ENCODE peak calls at places on chromosomes 5 and 9, in eight cellular contexts. L, B, G, X, W, D, A and M are unnamed samples.

GRCh38 chr9:8622871-8623270 is 823.3 kb upstream of the DMAC1 start:
- DNase-seq in A (no peak), B (no peak), D (no peak), L (no peak), G (no peak), W (no peak), X (no peak), M (no peak)

GRCh38 chr5:133696782-133697507 is 84.6 kb upstream of the FSTL4 start:
- DNase-seq in X (no peak), B (no peak), A (no peak), W (no peak), G (no peak), D (no peak), L (no peak), M (no peak)

GRCh38 chr9:119234636-119235035 is 134.6 kb downstream of the BRINP1 start:
- DNase-seq in L (no peak), D (no peak), X (no peak), A (no peak), G (no peak), W (no peak), B (no peak), M (no peak)

GRCh38 chr9:4293293-4293931 is 6.5 kb downstream of the GLIS3 start:
- DNase-seq in G (no peak), A (no peak), X (peak; percentile 97), D (no peak), B (peak; percentile 92), W (peak; percentile 98), L (no peak), M (peak; percentile 97)

GRCh38 chr5:1174122-1174936 is 27.1 kb upstream of the SLC6A19 start:
- DNase-seq in X (peak; percentile 74), W (peak; percentile 87), B (peak; percentile 84), D (peak; percentile 82), L (peak; percentile 77), G (peak; percentile 61), A (no peak), M (peak; percentile 66)

GRCh38 chr5:90530736-90531487 is 1.5 kb upstream of the LYSMD3 start:
- DNase-seq in W (no peak), A (no peak), L (no peak), X (no peak), G (no peak), B (no peak), D (no peak), M (no peak)

GRCh38 chr5:143205386-143205785 is 198.1 kb downstream of the NR3C1 start:
- DNase-seq in G (no peak), X (peak; percentile 94), W (peak; percentile 93), B (peak; percentile 89), A (no peak), D (no peak), L (no peak), M (peak; percentile 93)

GRCh38 chr5:137216976-137217598 is 282.0 kb downstream of the SPOCK1 start:
- DNase-seq in B (no peak), W (no peak), L (no peak), X (no peak), D (no peak), G (no peak), A (no peak), M (no peak)

GRCh38 chr9:77848897-77849296 is 182.7 kb downstream of the GNAQ start:
- DNase-seq in L (peak; percentile 77), G (peak; percentile 70), A (no peak), B (peak; percentile 94), D (no peak), X (peak; percentile 91), W (peak; percentile 95), M (peak; percentile 80)

GRCh38 chr9:2157277-2158105 is 142.3 kb downstream of the SMARCA2 start:
- DNase-seq in W (peak; percentile 81), B (peak; percentile 81), L (peak; percentile 87), A (no peak), G (peak; percentile 43), D (peak; percentile 23), X (peak; percentile 69), M (peak; percentile 78)

GRCh38 chr5:146052780-146053179 is 52.6 kb downstream of the PLAC8L1 start:
- DNase-seq in B (peak; percentile 10), L (no peak), A (no peak), D (no peak), G (no peak), X (no peak), W (no peak), M (no peak)

GRCh38 chr9:105484226-105484625 is 36.4 kb downstream of the FSD1L start:
- DNase-seq in L (no peak), A (no peak), D (no peak), W (no peak), G (no peak), X (no peak), B (no peak), M (no peak)

GRCh38 chr9:76027426-76027825 is 137.0 kb downstream of the PCSK5 start:
- DNase-seq in D (no peak), L (no peak), A (no peak), B (no peak), X (peak; percentile 16), G (no peak), W (no peak), M (no peak)

GRCh38 chr9:91245432-91246313 is 116.0 kb downstream of the AUH start:
- DNase-seq in A (no peak), L (no peak), X (peak; percentile 57), G (no peak), W (peak; percentile 50), B (peak; percentile 60), D (no peak), M (no peak)

GRCh38 chr5:159061186-159061796 is 38.4 kb downstream of the EBF1 start:
- DNase-seq in W (peak; percentile 93), L (peak; percentile 75), B (peak; percentile 82), G (no peak), A (no peak), D (peak; percentile 41), X (peak; percentile 78), M (peak; percentile 11)

GRCh38 chr5:17185776-17186175 is 31.7 kb upstream of the BASP1 start:
- DNase-seq in W (peak; percentile 96), A (no peak), B (peak; percentile 93), X (peak; percentile 98), L (peak; percentile 72), G (no peak), D (no peak), M (peak; percentile 89)

GRCh38 chr5:54294097-54294667 is 16.2 kb downstream of the ARL15 start:
- DNase-seq in G (no peak), X (no peak), D (no peak), L (no peak), W (no peak), A (no peak), B (no peak), M (no peak)

GRCh38 chr9:89658931-89659330 is 54.1 kb downstream of the GADD45G start:
- DNase-seq in D (no peak), X (no peak), B (no peak), W (no peak), A (no peak), L (no peak), G (no peak), M (no peak)

GRCh38 chr9:37943329-37944265 is 39.7 kb upstream of the SLC25A51 start:
- DNase-seq in A (no peak), W (peak; percentile 91), B (peak; percentile 90), X (peak; percentile 94), G (peak; percentile 66), D (no peak), L (peak; percentile 38), M (peak; percentile 92)
- TF ChIP-seq CTCF in A (no peak), W (no peak), B (no peak), X (no peak), G (no peak), D (no peak), L (no peak), M (no peak)

DNA sequence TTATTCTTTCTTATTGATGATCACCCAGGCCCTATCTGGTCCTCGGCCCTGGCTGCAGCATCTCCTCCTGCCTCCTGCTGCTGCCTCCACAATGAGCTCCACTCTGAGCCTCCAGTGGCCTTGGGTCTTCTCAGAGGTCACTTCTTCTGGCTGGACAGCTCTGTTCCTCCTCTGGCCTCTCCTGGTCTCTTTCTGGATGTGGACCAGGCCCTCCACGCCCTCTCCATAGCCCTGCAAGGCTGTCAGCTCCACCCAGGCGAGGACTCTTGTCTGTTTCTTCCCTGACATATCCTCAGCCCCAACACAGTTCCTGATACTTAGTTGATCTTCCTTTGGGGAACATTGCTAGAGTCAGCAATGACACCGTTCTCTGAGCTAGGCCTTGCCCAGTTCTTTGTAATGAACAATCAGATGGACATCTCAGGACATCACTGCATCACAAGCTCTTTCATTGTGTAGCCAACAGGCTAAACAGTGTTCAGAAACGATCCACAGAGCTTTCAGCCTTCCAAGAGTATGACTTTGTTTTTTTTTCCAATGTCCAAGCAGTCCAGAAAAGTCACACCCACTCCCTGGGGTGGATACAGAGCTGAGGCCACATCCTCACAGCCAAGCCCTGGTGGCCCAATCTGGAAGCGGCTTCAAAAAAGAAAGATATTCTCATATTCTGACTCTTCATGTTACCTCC is 62.5 kb upstream of the DNAH5 start:
- DNase-seq in A (no peak), B (no peak), X (no peak), G (no peak), L (no peak), D (no peak), W (no peak), M (no peak)
- TF ChIP-seq CTCF in A (no peak), B (no peak), X (no peak), G (no peak), L (no peak), D (no peak), W (no peak), M (peak; percentile 26)

GRCh38 chr5:139872052-139872766 is 76.6 kb downstream of the PSD2 start:
- DNase-seq in G (no peak), D (no peak), W (no peak), X (no peak), B (no peak), L (peak; percentile 39), A (no peak), M (no peak)
- TF ChIP-seq CTCF in G (no peak), D (peak; percentile 24), W (no peak), X (no peak), B (no peak), L (no peak), A (no peak), M (peak; percentile 30)

GRCh38 chr5:38379360-38379827 is 121.0 kb downstream of the EGFLAM start:
- DNase-seq in G (no peak), W (no peak), D (no peak), L (no peak), A (no peak), X (no peak), B (no peak), M (no peak)

GRCh38 chr5:38376404-38376803 is 118.0 kb downstream of the EGFLAM start:
- DNase-seq in G (no peak), B (no peak), L (no peak), A (no peak), D (no peak), W (no peak), X (no peak), M (no peak)

GRCh38 chr5:38380522-38380921 is 122.2 kb downstream of the EGFLAM start:
- DNase-seq in G (no peak), D (no peak), L (no peak), X (no peak), B (no peak), A (no peak), W (no peak), M (no peak)

GRCh38 chr5:38381361-38381760 is 123.0 kb downstream of the EGFLAM start:
- DNase-seq in B (peak; percentile 72), G (no peak), X (no peak), A (no peak), W (no peak), D (no peak), L (no peak), M (no peak)

DNA sequence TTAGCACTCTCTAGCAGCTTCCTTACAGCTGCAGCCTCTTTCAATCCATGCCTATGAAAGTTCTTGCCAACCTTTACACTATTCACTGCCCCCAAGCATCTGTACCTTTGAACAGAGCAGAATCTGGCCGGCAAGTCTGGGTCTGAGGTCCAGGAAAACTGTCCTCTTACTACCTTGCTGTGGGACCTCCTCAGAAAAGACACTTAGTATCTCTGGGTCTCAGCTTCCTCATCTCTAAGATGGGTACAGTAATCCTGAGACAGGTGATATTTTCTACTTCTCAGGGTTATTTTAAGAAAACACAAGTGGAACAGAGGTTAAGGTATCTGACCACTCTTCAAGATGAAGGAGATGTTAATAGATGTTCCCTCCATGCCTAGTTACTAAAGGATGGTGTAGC is 120.2 kb downstream of the EGFLAM start:
- DNase-seq in B (no peak), A (no peak), D (no peak), X (no peak), L (no peak), G (no peak), W (no peak), M (no peak)
- TF ChIP-seq CTCF in B (no peak), A (no peak), D (no peak), X (no peak), L (no peak), G (no peak), W (no peak), M (no peak)